ENCODE peak calls at places on chromosomes 16 and 17, in five cellular contexts. One of them, this sample, is unnamed.

GRCh38 chr17:29726721-29727252 is 104.1 kb upstream of the CORO6 start:
- DNase-seq in spleen: no peak
- DNase-seq in tibial nerve: no peak
- DNase-seq in left ventricle myocardium inferior: no peak
- DNase-seq in uterus: no peak
- DNase-seq in this sample: no peak

GRCh38 chr16:85490971-85491771 is 122.0 kb upstream of the GSE1 start:
- DNase-seq in uterus: no peak
- DNase-seq in tibial nerve: no peak
- DNase-seq in spleen: no peak
- DNase-seq in left ventricle myocardium inferior: no peak
- DNase-seq in this sample: no peak

GRCh38 chr17:82273327-82274133 is at the start of gene CSNK1D:
- DNase-seq in spleen: peak; percentile 97
- DNase-seq in uterus: peak; percentile 91
- DNase-seq in left ventricle myocardium inferior: peak; percentile 93
- DNase-seq in tibial nerve: peak; percentile 92
- DNase-seq in this sample: peak; percentile 91

GRCh38 chr16:7746971-7747370 is 414.3 kb downstream of the RBFOX1 start:
- DNase-seq in tibial nerve: no peak
- DNase-seq in left ventricle myocardium inferior: no peak
- DNase-seq in spleen: no peak
- DNase-seq in uterus: no peak
- DNase-seq in this sample: no peak

GRCh38 chr17:29007456-29008455 is 1.9 kb upstream of the SEZ6 start:
- DNase-seq in spleen: no peak
- DNase-seq in uterus: no peak
- DNase-seq in tibial nerve: no peak
- DNase-seq in left ventricle myocardium inferior: no peak
- DNase-seq in this sample: no peak

GRCh38 chr17:17570207-17570797 is 21.2 kb downstream of the PEMT start:
- DNase-seq in spleen: no peak
- DNase-seq in left ventricle myocardium inferior: peak; percentile 54
- DNase-seq in uterus: no peak
- DNase-seq in tibial nerve: no peak
- DNase-seq in this sample: peak; percentile 53

GRCh38 chr17:13736915-13737314 is 135.2 kb upstream of the HS3ST3A1 start:
- DNase-seq in uterus: no peak
- DNase-seq in tibial nerve: no peak
- DNase-seq in spleen: no peak
- DNase-seq in left ventricle myocardium inferior: no peak
- DNase-seq in this sample: no peak

GRCh38 chr16:46996952-46997458 is 23.5 kb upstream of the DNAJA2 start:
- DNase-seq in left ventricle myocardium inferior: no peak
- DNase-seq in spleen: no peak
- DNase-seq in uterus: no peak
- DNase-seq in tibial nerve: no peak
- DNase-seq in this sample: no peak

GRCh38 chr17:32142857-32143524 is 689 bp downstream of the RHOT1 start:
- DNase-seq in uterus: no peak
- DNase-seq in tibial nerve: peak; percentile 40
- DNase-seq in left ventricle myocardium inferior: peak; percentile 64
- DNase-seq in spleen: peak; percentile 83
- DNase-seq in this sample: peak; percentile 58

GRCh38 chr16:22262460-22262859 is 34.7 kb upstream of the POLR3E start:
- DNase-seq in spleen: no peak
- DNase-seq in uterus: no peak
- DNase-seq in left ventricle myocardium inferior: no peak
- DNase-seq in tibial nerve: no peak
- DNase-seq in this sample: no peak

GRCh38 chr17:1012823-1013728 is 16.1 kb downstream of the TIMM22 start:
- DNase-seq in tibial nerve: no peak
- DNase-seq in uterus: no peak
- DNase-seq in left ventricle myocardium inferior: no peak
- DNase-seq in spleen: peak; percentile 58
- DNase-seq in this sample: no peak

GRCh38 chr17:48930435-48930873 is 14.2 kb downstream of the SNF8 start:
- DNase-seq in left ventricle myocardium inferior: no peak
- DNase-seq in tibial nerve: no peak
- DNase-seq in spleen: no peak
- DNase-seq in uterus: no peak
- DNase-seq in this sample: no peak

GRCh38 chr16:10335681-10336080 is 50.2 kb upstream of the ATF7IP2 start:
- DNase-seq in tibial nerve: no peak
- DNase-seq in spleen: no peak
- DNase-seq in uterus: no peak
- DNase-seq in left ventricle myocardium inferior: no peak
- DNase-seq in this sample: no peak

GRCh38 chr16:13919330-13919682 is 648 bp upstream of the ERCC4 start:
- DNase-seq in left ventricle myocardium inferior: no peak
- DNase-seq in tibial nerve: peak; percentile 16
- DNase-seq in spleen: no peak
- DNase-seq in uterus: no peak
- DNase-seq in this sample: no peak

GRCh38 chr17:50043290-50044148 is 12.4 kb upstream of the ITGA3 start:
- DNase-seq in left ventricle myocardium inferior: peak; percentile 34
- DNase-seq in spleen: peak; percentile 88
- DNase-seq in tibial nerve: peak; percentile 16
- DNase-seq in uterus: no peak
- DNase-seq in this sample: peak; percentile 59

GRCh38 chr17:27978689-27979175 is 63.7 kb upstream of the NLK start:
- DNase-seq in left ventricle myocardium inferior: no peak
- DNase-seq in uterus: no peak
- DNase-seq in tibial nerve: no peak
- DNase-seq in spleen: no peak
- DNase-seq in this sample: no peak

GRCh38 chr16:87895641-87896141 is 26.4 kb upstream of the SLC7A5 start:
- DNase-seq in tibial nerve: no peak
- DNase-seq in spleen: no peak
- DNase-seq in uterus: no peak
- DNase-seq in left ventricle myocardium inferior: no peak
- DNase-seq in this sample: no peak
- H3K4me3 ChIP-seq in tibial nerve: no peak overlapping the region
- H3K4me3 ChIP-seq in spleen: no peak overlapping the region
- H3K4me3 ChIP-seq in uterus: no peak overlapping the region
- H3K4me3 ChIP-seq in left ventricle myocardium inferior: no peak overlapping the region
- H3K4me3 ChIP-seq in this sample: no peak overlapping the region

GRCh38 chr17:80256034-80256350 is 4.7 kb upstream of the RNF213 start:
- DNase-seq in uterus: no peak
- DNase-seq in tibial nerve: no peak
- DNase-seq in left ventricle myocardium inferior: no peak
- DNase-seq in spleen: no peak
- DNase-seq in this sample: no peak

GRCh38 chr17:80254396-80255241 is 6.0 kb upstream of the RNF213 start:
- DNase-seq in left ventricle myocardium inferior: no peak
- DNase-seq in tibial nerve: peak; percentile 23
- DNase-seq in spleen: no peak
- DNase-seq in uterus: no peak
- DNase-seq in this sample: peak; percentile 41

GRCh38 chr17:80253631-80254395 is 6.8 kb upstream of the RNF213 start:
- DNase-seq in left ventricle myocardium inferior: no peak
- DNase-seq in uterus: no peak
- DNase-seq in tibial nerve: no peak
- DNase-seq in spleen: no peak
- DNase-seq in this sample: peak; percentile 46

GRCh38 chr17:80251966-80252365 is 8.7 kb upstream of the RNF213 start:
- DNase-seq in spleen: no peak
- DNase-seq in left ventricle myocardium inferior: no peak
- DNase-seq in tibial nerve: no peak
- DNase-seq in uterus: no peak
- DNase-seq in this sample: peak; percentile 32

DNA sequence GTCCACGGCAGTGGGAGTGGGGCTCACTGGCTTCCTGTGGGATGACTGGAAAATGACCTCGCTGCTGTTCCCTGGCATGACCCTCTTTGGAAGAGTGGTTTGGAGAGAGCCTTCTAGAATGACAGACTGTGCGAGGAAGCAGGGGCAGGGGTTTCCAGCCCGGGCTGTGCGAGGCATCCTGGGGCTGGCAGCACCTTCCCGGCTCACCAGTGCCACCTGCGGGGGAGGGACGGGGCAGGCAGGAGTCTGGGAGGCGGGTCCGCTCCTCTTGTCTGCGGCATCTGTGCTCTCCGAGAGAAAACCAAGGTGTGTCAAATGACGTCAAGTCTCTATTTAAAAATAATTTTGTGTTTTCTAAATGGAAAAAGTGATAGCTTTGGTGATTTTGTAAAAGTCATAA is 7.8 kb upstream of the RNF213 start:
- DNase-seq in left ventricle myocardium inferior: peak; percentile 40
- DNase-seq in spleen: peak; percentile 94
- DNase-seq in uterus: no peak
- DNase-seq in tibial nerve: peak; percentile 29
- DNase-seq in this sample: peak; percentile 75
- TF ChIP-seq CTCF in left ventricle myocardium inferior: peak; percentile 60
- TF ChIP-seq CTCF in spleen: peak; percentile 44
- TF ChIP-seq CTCF in uterus: no peak
- TF ChIP-seq CTCF in tibial nerve: peak; percentile 58
- TF ChIP-seq CTCF in this sample: peak; percentile 56

DNA sequence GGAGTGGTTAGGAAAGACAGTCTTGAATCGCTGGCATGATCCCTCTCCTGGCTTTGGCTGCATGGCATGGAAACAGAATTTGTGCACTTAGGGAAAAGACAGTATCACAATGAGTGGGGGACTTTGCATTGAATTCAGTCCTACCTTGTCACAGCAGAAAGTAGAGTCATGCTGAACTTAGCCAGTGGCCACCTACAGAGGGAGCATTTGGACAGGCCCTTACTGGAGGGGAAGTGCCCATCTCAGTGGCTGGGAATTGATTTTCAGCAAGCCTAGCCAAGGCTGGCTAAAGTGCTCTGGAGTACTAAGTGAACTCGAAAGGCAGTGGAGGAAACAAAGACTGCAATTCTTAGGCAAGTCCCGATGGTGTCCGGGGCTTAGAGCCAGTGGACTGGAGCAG is 364.3 kb upstream of the TOM1L1 start:
- DNase-seq in left ventricle myocardium inferior: no peak
- DNase-seq in tibial nerve: no peak
- DNase-seq in spleen: no peak
- DNase-seq in uterus: no peak
- DNase-seq in this sample: no peak
- H3K4me1 ChIP-seq in left ventricle myocardium inferior: no peaks in the 10 kb centered on the region
- H3K4me1 ChIP-seq in tibial nerve: no peaks in the 10 kb centered on the region
- H3K4me1 ChIP-seq in spleen: no peaks in the 10 kb centered on the region
- H3K4me1 ChIP-seq in uterus: no peaks in the 10 kb centered on the region
- H3K4me1 ChIP-seq in this sample: no peaks in the 10 kb centered on the region

GRCh38 chr16:48054881-48055601 is 100.8 kb downstream of the ABCC12 start:
- DNase-seq in tibial nerve: peak; percentile 50
- DNase-seq in spleen: no peak
- DNase-seq in uterus: no peak
- DNase-seq in left ventricle myocardium inferior: no peak
- DNase-seq in this sample: peak; percentile 59
- H3K4me3 ChIP-seq in tibial nerve: peak overlapping the region; percentile 29
- H3K4me3 ChIP-seq in spleen: no peak overlapping the region
- H3K4me3 ChIP-seq in uterus: no peak overlapping the region
- H3K4me3 ChIP-seq in left ventricle myocardium inferior: peak overlapping the region; percentile 37
- H3K4me3 ChIP-seq in this sample: peak overlapping the region; percentile 47

DNA sequence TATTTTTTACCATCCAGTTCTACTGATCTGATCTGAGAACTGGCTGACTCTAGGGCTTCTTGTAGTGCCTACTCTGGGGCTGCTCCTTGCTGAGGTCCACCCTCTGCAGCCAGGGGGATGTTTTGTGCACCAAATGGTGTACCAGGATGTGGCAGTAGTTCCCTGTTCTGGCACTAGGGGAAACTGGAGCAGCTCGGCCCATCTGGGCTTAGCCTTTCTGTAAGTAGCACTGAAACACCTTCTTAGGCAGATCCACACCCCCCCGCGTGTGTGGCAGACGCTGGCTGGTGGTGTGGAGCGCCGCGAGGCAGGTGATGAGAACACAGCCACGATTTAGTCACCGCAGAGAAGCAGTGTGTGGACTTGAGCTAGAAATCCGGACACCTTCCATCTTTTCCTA is 17.0 kb downstream of the DUSP14 start:
- DNase-seq in left ventricle myocardium inferior: no peak
- DNase-seq in uterus: no peak
- DNase-seq in tibial nerve: no peak
- DNase-seq in spleen: no peak
- DNase-seq in this sample: no peak
- TF ChIP-seq CTCF in left ventricle myocardium inferior: peak; percentile 49
- TF ChIP-seq CTCF in uterus: no peak
- TF ChIP-seq CTCF in tibial nerve: peak; percentile 13
- TF ChIP-seq CTCF in spleen: no peak
- TF ChIP-seq CTCF in this sample: peak; percentile 10

GRCh38 chr16:17858061-17858460 is 387.3 kb upstream of the XYLT1 start:
- DNase-seq in spleen: no peak
- DNase-seq in tibial nerve: no peak
- DNase-seq in uterus: no peak
- DNase-seq in left ventricle myocardium inferior: no peak
- DNase-seq in this sample: no peak

GRCh38 chr16:17850626-17851265 is 380.0 kb upstream of the XYLT1 start:
- DNase-seq in spleen: no peak
- DNase-seq in left ventricle myocardium inferior: no peak
- DNase-seq in tibial nerve: no peak
- DNase-seq in uterus: no peak
- DNase-seq in this sample: no peak

GRCh38 chr16:17852977-17853702 is 382.4 kb upstream of the XYLT1 start:
- DNase-seq in tibial nerve: no peak
- DNase-seq in uterus: no peak
- DNase-seq in left ventricle myocardium inferior: no peak
- DNase-seq in spleen: no peak
- DNase-seq in this sample: no peak

GRCh38 chr16:17853958-17854357 is 383.2 kb upstream of the XYLT1 start:
- DNase-seq in uterus: no peak
- DNase-seq in left ventricle myocardium inferior: no peak
- DNase-seq in tibial nerve: no peak
- DNase-seq in spleen: no peak
- DNase-seq in this sample: no peak
- H3K4me1 ChIP-seq in uterus: no peaks in the 10 kb centered on the region
- H3K4me1 ChIP-seq in left ventricle myocardium inferior: no peaks in the 10 kb centered on the region
- H3K4me1 ChIP-seq in tibial nerve: no peaks in the 10 kb centered on the region
- H3K4me1 ChIP-seq in spleen: no peaks in the 10 kb centered on the region
- H3K4me1 ChIP-seq in this sample: no peaks in the 10 kb centered on the region

GRCh38 chr16:49484454-49484853 is 110.8 kb downstream of the C16orf78 start:
- DNase-seq in tibial nerve: peak; percentile 63
- DNase-seq in spleen: peak; percentile 83
- DNase-seq in uterus: peak; percentile 83
- DNase-seq in left ventricle myocardium inferior: peak; percentile 76
- DNase-seq in this sample: peak; percentile 84
- H3K4me3 ChIP-seq in tibial nerve: peak overlapping the region; percentile 39
- H3K4me3 ChIP-seq in spleen: no peak overlapping the region
- H3K4me3 ChIP-seq in uterus: peak overlapping the region; percentile 27
- H3K4me3 ChIP-seq in left ventricle myocardium inferior: peak overlapping the region; percentile 50
- H3K4me3 ChIP-seq in this sample: peak overlapping the region; percentile 43

GRCh38 chr16:66574081-66574480 is 5.2 kb upstream of the CMTM2 start:
- DNase-seq in spleen: no peak
- DNase-seq in tibial nerve: no peak
- DNase-seq in uterus: no peak
- DNase-seq in left ventricle myocardium inferior: no peak
- DNase-seq in this sample: no peak
- TF ChIP-seq CTCF in spleen: no peak
- TF ChIP-seq CTCF in tibial nerve: no peak
- TF ChIP-seq CTCF in uterus: no peak
- TF ChIP-seq CTCF in left ventricle myocardium inferior: no peak
- TF ChIP-seq CTCF in this sample: no peak

DNA sequence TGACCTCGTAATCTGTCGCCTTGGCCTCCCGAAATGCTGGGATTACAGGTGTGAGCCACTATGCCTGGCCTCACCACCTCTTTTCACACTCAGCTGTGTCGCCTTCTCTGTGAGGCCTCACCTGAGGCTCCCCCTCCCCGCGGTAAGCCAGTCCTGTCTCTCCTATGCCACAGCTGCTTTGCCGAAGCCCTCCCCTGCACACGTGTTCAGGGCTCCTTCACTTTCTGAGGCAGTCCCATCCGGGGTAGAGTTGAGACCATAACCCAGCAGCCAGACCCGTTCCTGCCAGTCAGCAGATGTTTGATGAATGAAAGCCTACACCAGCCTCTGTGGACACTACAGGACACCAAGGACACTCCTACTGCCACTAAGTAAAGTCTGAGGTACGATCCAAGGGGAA is 10.6 kb downstream of the USP7 start:
- DNase-seq in tibial nerve: no peak
- DNase-seq in left ventricle myocardium inferior: no peak
- DNase-seq in uterus: no peak
- DNase-seq in spleen: no peak
- DNase-seq in this sample: no peak
- H3K4me1 ChIP-seq in tibial nerve: peaks cover 91% of the 10 kb centered on the region
- H3K4me1 ChIP-seq in left ventricle myocardium inferior: peaks cover 92% of the 10 kb centered on the region
- H3K4me1 ChIP-seq in uterus: peaks cover 25% of the 10 kb centered on the region
- H3K4me1 ChIP-seq in spleen: peaks cover 90% of the 10 kb centered on the region
- H3K4me1 ChIP-seq in this sample: peaks cover 82% of the 10 kb centered on the region

This sample was measured in psoas muscle.